ENCODE peak calls at places on chromosomes 11 and 22, in ten cellular contexts. B is NCI-H1048; W is activated gamma-delta T cell treated with Interleukin-2 at 50 U/mL for 16 hours; I is CD8-positive, alpha-beta T cell; Y is NCI-H1092; D is hepatic stellate cell; Z is activated CD8-positive, alpha-beta T cell treated with anti-CD3 and anti-CD28 coated beads for 36 hours; E is upper lobe of right lung; U is stromal cell of bone marrow; O is SW480. M is an unnamed sample.

GRCh38 chr11:77084581-77085191 is 17.9 kb downstream of the CAPN5 start:
- DNase-seq in B (no peak), W (no peak), I (no peak), Y (no peak), D (no peak), Z (no peak), E (peak), U (no peak), O (no peak), M (no peak)

GRCh38 chr11:4677948-4678347 is 19.7 kb downstream of the OR51E2 start:
- DNase-seq in B (no peak), W (no peak), I (no peak), Y (peak), D (no peak), Z (no peak), E (no peak), U (no peak), O (no peak), M (no peak)

GRCh38 chr11:103624708-103625623 is 411.5 kb upstream of the DDI1 start:
- DNase-seq in B (no peak), W (no peak), I (no peak), Y (no peak), D (peak), Z (no peak), E (no peak), U (peak), O (peak), M (no peak)

GRCh38 chr11:22787055-22787454 is 42.5 kb downstream of the SVIP start:
- DNase-seq in B (no peak), W (no peak), I (no peak), Y (no peak), D (no peak), Z (no peak), E (no peak), U (no peak), O (no peak), M (no peak)

GRCh38 chr11:44813401-44813800 is 86.6 kb downstream of the TSPAN18 start:
- DNase-seq in B (no peak), W (no peak), I (no peak), Y (no peak), D (no peak), Z (no peak), E (peak), U (no peak), O (no peak), M (no peak)

GRCh38 chr11:61195016-61195695 is 8.2 kb upstream of the PGA3 start:
- DNase-seq in B (no peak), W (no peak), I (no peak), Y (no peak), D (no peak), Z (no peak), E (no peak), U (no peak), O (no peak), M (no peak)

GRCh38 chr11:86816251-86816726 is 15.9 kb downstream of the PRSS23 start:
- DNase-seq in B (no peak), W (no peak), I (no peak), Y (no peak), D (peak), Z (no peak), E (no peak), U (no peak), O (no peak), M (no peak)

GRCh38 chr22:28297504-28297903 is 378.4 kb upstream of the PITPNB start:
- DNase-seq in B (no peak), W (no peak), I (no peak), Y (no peak), D (no peak), Z (no peak), E (no peak), U (no peak), O (peak), M (no peak)

GRCh38 chr11:104812416-104812815 is 85.8 kb downstream of the CASP12 start:
- DNase-seq in B (no peak), W (no peak), I (no peak), Y (no peak), D (no peak), Z (no peak), E (no peak), U (no peak), O (no peak), M (no peak)

GRCh38 chr11:79487412-79487811 is 46.6 kb upstream of the TENM4 start:
- DNase-seq in B (no peak), W (no peak), I (no peak), Y (no peak), D (no peak), Z (no peak), E (no peak), U (no peak), O (no peak), M (no peak)

GRCh38 chr11:47566166-47566546 is 757 bp downstream of the PTPMT1 start:
- DNase-seq in B (no peak), W (no peak), I (no peak), Y (no peak), D (no peak), Z (peak), E (no peak), U (no peak), O (peak), M (no peak)

GRCh38 chr11:17273668-17274321 is 2.7 kb upstream of the NUCB2 start:
- DNase-seq in B (no peak), W (no peak), I (no peak), Y (no peak), D (no peak), Z (peak), E (no peak), U (no peak), O (peak), M (no peak)

GRCh38 chr22:29314074-29314473 is 1.4 kb downstream of the RASL10A start:
- DNase-seq in B (no peak), W (no peak), I (no peak), Y (no peak), D (no peak), Z (no peak), E (no peak), U (no peak), O (peak), M (no peak)

GRCh38 chr22:39344046-39344390 is 5.8 kb upstream of the SYNGR1 start:
- DNase-seq in B (no peak), W (no peak), I (no peak), Y (no peak), D (no peak), Z (no peak), E (no peak), U (no peak), O (no peak), M (no peak)

GRCh38 chr11:128848815-128849455 is 18.2 kb downstream of the KCNJ1 start:
- DNase-seq in B (no peak), W (peak), I (peak), Y (peak), D (peak), Z (peak), E (peak), U (no peak), O (peak), M (peak)